ENCODE peak calls at places on chromosomes 7 and 10, in four cellular contexts. One of them, this sample, is unnamed.

GRCh38 chr7:7122033-7122478 is 60.3 kb upstream of the C1GALT1 start:
- DNase-seq in transverse colon: no peak
- DNase-seq in A549: no peak
- DNase-seq in SK-N-SH: no peak
- DNase-seq in this sample: no peak

GRCh38 chr7:88101769-88102168 is 118.1 kb downstream of the SRI start:
- DNase-seq in transverse colon: no peak
- DNase-seq in A549: no peak
- DNase-seq in SK-N-SH: no peak
- DNase-seq in this sample: no peak

GRCh38 chr7:43612599-43613589 is 30.0 kb downstream of the STK17A start:
- DNase-seq in SK-N-SH: no peak
- DNase-seq in transverse colon: no peak
- DNase-seq in A549: no peak
- DNase-seq in this sample: no peak

GRCh38 chr10:30999084-30999712 is 32.5 kb downstream of the ZNF438 start:
- DNase-seq in transverse colon: no peak
- DNase-seq in SK-N-SH: no peak
- DNase-seq in A549: no peak
- DNase-seq in this sample: peak

GRCh38 chr7:149209518-149210269 is 14.3 kb downstream of the ZNF282 start:
- DNase-seq in SK-N-SH: peak
- DNase-seq in transverse colon: peak
- DNase-seq in A549: peak
- DNase-seq in this sample: no peak

GRCh38 chr7:101817031-101817929 is at the start of gene CUX1:
- DNase-seq in A549: peak
- DNase-seq in SK-N-SH: peak
- DNase-seq in transverse colon: peak
- DNase-seq in this sample: peak

GRCh38 chr7:116692599-116693308 is 20.8 kb downstream of the MET start:
- DNase-seq in SK-N-SH: no peak
- DNase-seq in A549: no peak
- DNase-seq in transverse colon: no peak
- DNase-seq in this sample: no peak

GRCh38 chr10:72387187-72387586 is 32.5 kb upstream of the DNAJB12 start:
- DNase-seq in A549: no peak
- DNase-seq in transverse colon: no peak
- DNase-seq in SK-N-SH: no peak
- DNase-seq in this sample: no peak

GRCh38 chr10:116170815-116171250 is 102.2 kb downstream of the GFRA1 start:
- DNase-seq in transverse colon: no peak
- DNase-seq in SK-N-SH: no peak
- DNase-seq in A549: no peak
- DNase-seq in this sample: no peak

GRCh38 chr10:100101526-100102076 is 19.9 kb upstream of the CPN1 start:
- DNase-seq in SK-N-SH: no peak
- DNase-seq in A549: no peak
- DNase-seq in transverse colon: peak
- DNase-seq in this sample: no peak

GRCh38 chr7:155620497-155620896 is 24.0 kb upstream of the RBM33 start:
- DNase-seq in transverse colon: no peak
- DNase-seq in A549: no peak
- DNase-seq in SK-N-SH: no peak
- DNase-seq in this sample: no peak
- TF ChIP-seq EP300 in transverse colon: no peak
- TF ChIP-seq EP300 in A549: no peak
- TF ChIP-seq EP300 in SK-N-SH: no peak
- TF ChIP-seq EP300 in this sample: no peak

DNA sequence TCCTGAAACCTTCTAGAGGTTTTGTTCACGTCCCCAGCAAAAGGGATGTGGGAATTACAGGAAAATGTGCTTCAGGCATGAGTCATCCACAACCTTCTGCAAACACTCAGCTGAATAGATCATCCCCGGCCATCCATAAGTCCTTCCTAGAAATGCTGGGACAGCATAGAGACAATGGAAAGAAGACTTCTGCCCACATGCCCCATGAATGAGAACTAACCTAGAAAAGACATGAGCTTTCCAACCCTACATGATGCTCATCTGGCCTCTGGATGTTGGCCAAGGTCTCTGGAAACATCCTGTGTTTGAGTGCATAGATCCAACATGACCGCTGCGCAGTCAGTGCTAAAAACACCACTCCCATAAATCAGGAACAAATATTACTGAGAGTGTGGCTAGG is 277.5 kb downstream of the PLXNA4 start:
- DNase-seq in A549: no peak
- DNase-seq in transverse colon: no peak
- DNase-seq in SK-N-SH: no peak
- DNase-seq in this sample: no peak
- TF ChIP-seq CTCF in A549: no peak
- TF ChIP-seq CTCF in transverse colon: no peak
- TF ChIP-seq CTCF in SK-N-SH: no peak
- TF ChIP-seq CTCF in this sample: no peak

GRCh38 chr7:141011443-141011842 is 3.3 kb downstream of the MRPS33 start:
- DNase-seq in SK-N-SH: no peak
- DNase-seq in A549: no peak
- DNase-seq in transverse colon: no peak
- DNase-seq in this sample: no peak

GRCh38 chr7:141013345-141013715 is 1.4 kb downstream of the MRPS33 start:
- DNase-seq in SK-N-SH: no peak
- DNase-seq in A549: no peak
- DNase-seq in transverse colon: no peak
- DNase-seq in this sample: no peak

GRCh38 chr7:141012044-141012685 is 2.6 kb downstream of the MRPS33 start:
- DNase-seq in transverse colon: peak
- DNase-seq in A549: peak
- DNase-seq in SK-N-SH: peak
- DNase-seq in this sample: no peak

GRCh38 chr7:141014091-141014490 is 661 bp downstream of the MRPS33 start:
- DNase-seq in transverse colon: no peak
- DNase-seq in A549: peak
- DNase-seq in SK-N-SH: peak
- DNase-seq in this sample: no peak

GRCh38 chr7:141012696-141013344 is 1.9 kb downstream of the MRPS33 start:
- DNase-seq in A549: no peak
- DNase-seq in SK-N-SH: no peak
- DNase-seq in transverse colon: no peak
- DNase-seq in this sample: no peak
- H3K4me3 ChIP-seq in A549: no peak
- H3K4me3 ChIP-seq in SK-N-SH: no peak
- H3K4me3 ChIP-seq in transverse colon: no peak
- H3K4me3 ChIP-seq in this sample: no peak

GRCh38 chr10:125064681-125065492 is 95.5 kb downstream of the CTBP2 start:
- DNase-seq in transverse colon: no peak
- DNase-seq in A549: no peak
- DNase-seq in SK-N-SH: no peak
- DNase-seq in this sample: no peak
- TF ChIP-seq EP300 in transverse colon: peak
- TF ChIP-seq EP300 in A549: no peak
- TF ChIP-seq EP300 in SK-N-SH: no peak
- TF ChIP-seq EP300 in this sample: peak

DNA sequence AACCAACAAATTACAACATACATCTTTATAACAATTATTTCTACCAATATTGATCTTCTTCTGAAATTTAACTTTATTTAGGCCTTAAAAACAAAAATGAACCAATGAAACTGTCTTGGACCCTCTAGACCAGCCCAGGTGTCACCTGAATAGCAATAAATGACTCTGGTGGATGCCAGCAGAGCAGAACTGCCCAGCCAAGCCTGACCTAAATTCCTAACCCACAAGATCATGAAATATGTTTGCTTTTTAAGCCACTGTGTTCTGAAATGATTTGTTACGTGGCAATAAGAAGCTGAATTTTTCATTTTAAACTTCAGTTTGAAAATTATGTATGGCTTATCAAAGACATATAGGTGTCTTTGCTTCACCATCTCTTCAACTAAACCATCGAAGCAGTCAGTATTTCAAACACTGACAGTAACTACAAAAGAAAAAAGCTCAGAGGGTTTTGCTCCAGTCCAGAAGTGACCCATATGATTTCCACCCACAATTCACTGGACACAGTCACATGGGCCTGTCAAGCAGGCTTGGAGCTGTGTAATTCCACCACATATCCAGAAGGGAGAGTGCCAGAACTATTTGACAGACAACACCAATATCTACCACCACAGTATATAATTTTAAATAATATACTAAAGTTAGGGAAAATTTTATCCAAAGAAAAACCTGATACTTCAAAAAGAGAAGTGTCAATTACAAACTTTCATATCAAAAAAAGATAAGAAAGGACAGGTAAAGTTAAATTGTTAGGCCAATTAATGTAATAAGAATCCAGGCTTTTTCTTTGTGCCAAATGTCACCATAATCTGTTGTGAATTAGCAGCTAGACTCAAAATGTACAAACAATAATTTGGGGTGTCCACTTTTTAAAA is 94.5 kb downstream of the KMT2C start:
- DNase-seq in transverse colon: no peak
- DNase-seq in SK-N-SH: peak
- DNase-seq in A549: peak
- DNase-seq in this sample: peak
- TF ChIP-seq CTCF in transverse colon: peak
- TF ChIP-seq CTCF in SK-N-SH: peak
- TF ChIP-seq CTCF in A549: peak
- TF ChIP-seq CTCF in this sample: peak

GRCh38 chr7:29091121-29091601 is 55.2 kb downstream of the CPVL start:
- DNase-seq in transverse colon: no peak
- DNase-seq in SK-N-SH: peak
- DNase-seq in A549: no peak
- DNase-seq in this sample: no peak
- H3K4me3 ChIP-seq in transverse colon: peak
- H3K4me3 ChIP-seq in SK-N-SH: no peak
- H3K4me3 ChIP-seq in A549: no peak
- H3K4me3 ChIP-seq in this sample: no peak